ENCODE peak calls at places on chromosomes 16 and 17, in seven cellular contexts. O is neuronal stem cell, E is A549, V is aorta, S is fibroblast of mammary gland, B is kidney epithelial cell, Z is mesendoderm. W is an unnamed sample.

GRCh38 chr16:8493885-8494487 is 96.3 kb downstream of the TMEM114 start:
- DNase-seq in V (no peak), O (no peak), B (no peak), E (peak; percentile 4), Z (peak; percentile 55), S (no peak), W (no peak)

GRCh38 chr16:88453621-88454314 is 688 bp downstream of the ZFPM1 start:
- DNase-seq in S (no peak), Z (peak; percentile 81), B (no peak), O (no peak), E (no peak), V (no peak), W (no peak)

GRCh38 chr17:45127583-45128300 is 4.6 kb downstream of the PLCD3 start:
- DNase-seq in B (no peak), S (no peak), Z (peak; percentile 45), E (peak; percentile 82), V (peak; percentile 87), O (no peak), W (no peak)

GRCh38 chr16:13453325-13453724 is 466.6 kb upstream of the ERCC4 start:
- DNase-seq in V (no peak), S (peak; percentile 69), E (no peak), Z (no peak), O (no peak), B (no peak), W (no peak)

GRCh38 chr16:26665166-26665939 is 401.4 kb upstream of the C16orf82 start:
- DNase-seq in O (no peak), V (no peak), Z (no peak), B (no peak), S (no peak), E (no peak), W (no peak)

GRCh38 chr16:85485379-85485778 is 127.7 kb upstream of the GSE1 start:
- DNase-seq in Z (no peak), E (no peak), V (no peak), S (no peak), O (no peak), B (no peak), W (no peak)

GRCh38 chr16:31029272-31029671 is 4.1 kb upstream of the STX4 start:
- DNase-seq in Z (no peak), E (no peak), O (no peak), S (no peak), V (no peak), B (no peak), W (no peak)

GRCh38 chr17:61402978-61403845 is 3.6 kb downstream of the TBX2 start:
- DNase-seq in O (no peak), E (no peak), S (no peak), B (no peak), V (peak; percentile 59), Z (no peak), W (no peak)

GRCh38 chr16:57759541-57760356 is 24.2 kb downstream of the KATNB1 start:
- DNase-seq in S (no peak), E (no peak), Z (peak; percentile 75), B (no peak), O (no peak), V (peak; percentile 43), W (no peak)

GRCh38 chr17:30920282-30920681 is 1.5 kb upstream of the ADAP2 start:
- DNase-seq in B (no peak), S (no peak), E (peak; percentile 44), V (no peak), Z (peak; percentile 66), O (no peak), W (no peak)

GRCh38 chr17:81193470-81194224 is 27.6 kb upstream of the AATK start:
- DNase-seq in V (no peak), B (no peak), S (peak; percentile 28), O (no peak), E (no peak), Z (no peak), W (no peak)

GRCh38 chr16:21603920-21604319 is 4.5 kb downstream of the METTL9 start:
- DNase-seq in B (no peak), S (peak; percentile 63), V (no peak), Z (no peak), O (no peak), E (no peak), W (no peak)

GRCh38 chr16:29857133-29857760 is 5.8 kb downstream of the CDIPT start:
- DNase-seq in S (peak; percentile 89), O (no peak), V (no peak), B (no peak), Z (no peak), E (no peak), W (peak; percentile 19)

GRCh38 chr16:80887062-80887461 is 82.7 kb upstream of the CDYL2 start:
- DNase-seq in V (no peak), B (no peak), O (no peak), E (peak; percentile 10), S (no peak), Z (no peak), W (no peak)

GRCh38 chr16:57899771-57900661 is 70.9 kb downstream of the CNGB1 start:
- DNase-seq in O (peak; percentile 67), V (peak; percentile 77), Z (peak; percentile 70), S (peak; percentile 66), E (peak; percentile 74), B (no peak), W (peak; percentile 22)

GRCh38 chr17:48043171-48043570 is 5.0 kb upstream of the NFE2L1 start:
- DNase-seq in V (no peak), O (no peak), S (peak; percentile 43), B (no peak), E (no peak), Z (no peak), W (no peak)

GRCh38 chr16:20675488-20676267 is 21.8 kb downstream of the ACSM1 start:
- DNase-seq in S (peak; percentile 0), O (no peak), V (no peak), Z (peak; percentile 95), E (no peak), B (peak; percentile 59), W (no peak)

GRCh38 chr16:10298416-10298815 is 87.4 kb upstream of the ATF7IP2 start:
- DNase-seq in E (no peak), Z (no peak), B (no peak), O (no peak), S (no peak), V (no peak), W (no peak)

GRCh38 chr16:61897657-61898056 is 138.6 kb downstream of the CDH8 start:
- DNase-seq in B (no peak), V (no peak), Z (no peak), S (no peak), E (no peak), O (no peak), W (no peak)

GRCh38 chr16:85175724-85176233 is 63.5 kb upstream of the CIBAR2 start:
- DNase-seq in Z (no peak), E (no peak), O (no peak), V (no peak), B (no peak), S (no peak), W (no peak)

GRCh38 chr17:41910701-41911391 is 7.9 kb downstream of the ACLY start:
- DNase-seq in V (peak; percentile 63), B (peak; percentile 95), E (peak; percentile 98), S (peak; percentile 99), Z (no peak), O (no peak), W (peak; percentile 71)

GRCh38 chr16:67560827-67561342 is 1.4 kb upstream of the CTCF start:
- DNase-seq in E (no peak), O (no peak), Z (no peak), B (no peak), V (no peak), S (no peak), W (no peak)

GRCh38 chr16:87099001-87099740 is 218.0 kb downstream of the C16orf95 start:
- DNase-seq in B (no peak), S (no peak), Z (no peak), V (no peak), E (no peak), O (peak; percentile 76), W (no peak)

GRCh38 chr17:7294614-7295153 is at the start of gene YBX2:
- DNase-seq in O (no peak), S (no peak), V (peak; percentile 67), B (no peak), Z (peak; percentile 92), E (peak; percentile 89), W (no peak)
- H3K4me3 ChIP-seq in O (peak within 1 kb of the TSS; percentile 29), S (no peak within 1 kb of the TSS), V (peak within 1 kb of the TSS; percentile 9), B (peak within 1 kb of the TSS; percentile 22), Z (no peak within 1 kb of the TSS), E (peak within 1 kb of the TSS; percentile 48), W (no peak within 1 kb of the TSS)

GRCh38 chr16:46976550-46976949 is 3.1 kb upstream of the DNAJA2 start:
- DNase-seq in V (no peak), S (no peak), O (no peak), E (peak; percentile 24), B (no peak), Z (no peak), W (no peak)
- H3K4me3 ChIP-seq in V (no peak overlapping the region), S (no peak overlapping the region), O (no peak overlapping the region), E (no peak overlapping the region), B (no peak overlapping the region), Z (no peak overlapping the region), W (no peak overlapping the region)

GRCh38 chr17:76268991-76269981 is 4.1 kb downstream of the UBALD2 start:
- DNase-seq in S (no peak), V (no peak), B (no peak), Z (no peak), E (no peak), O (no peak), W (no peak)
- H3K4me3 ChIP-seq in S (no peak overlapping the region), V (no peak overlapping the region), B (no peak overlapping the region), Z (no peak overlapping the region), E (no peak overlapping the region), O (no peak overlapping the region), W (no peak overlapping the region)

GRCh38 chr17:67145406-67145805 is 99.6 kb downstream of the HELZ start:
- DNase-seq in Z (no peak), O (no peak), S (no peak), B (no peak), E (no peak), V (no peak), W (no peak)
- H3K4me3 ChIP-seq in Z (no peak overlapping the region), O (no peak overlapping the region), S (no peak overlapping the region), B (no peak overlapping the region), E (no peak overlapping the region), V (no peak overlapping the region), W (no peak overlapping the region)